ENCODE peak calls at places on chromosomes 2 and 18, in nine cellular contexts. O is A172; L is kidney; W is activated B cell treated with CpG ODN at 0.5 μM for 24 hours; Z is stimulated activated CD4-positive, alpha-beta T cell treated with anti-CD3 and anti-CD28 coated beads, Interleukin-2, amount 100 ng/mL, for 48 hours; A is activated T-helper 1 cell treated with anti-CD3 and anti-CD28 coated beads, Interleukin-2, amount 50 U/mL, for 16 hours; E is HTR-8/SVneo; Q is T-helper 22 cell; R is posterior cingulate gyrus. M is an unnamed sample.

GRCh38 chr2:88751770-88752169 is 60.3 kb downstream of the RPIA start:
- DNase-seq in O (no peak), L (no peak), W (no peak), Z (no peak), A (no peak), E (no peak), Q (no peak), R (no peak), M (no peak)

GRCh38 chr2:51812138-51812866 is 780.4 kb upstream of the NRXN1 start:
- DNase-seq in O (peak), L (no peak), W (no peak), Z (no peak), A (no peak), E (peak), Q (no peak), R (no peak), M (no peak)

GRCh38 chr2:124186801-124187200 is 161.7 kb downstream of the CNTNAP5 start:
- DNase-seq in O (no peak), L (no peak), W (no peak), Z (no peak), A (no peak), E (no peak), Q (no peak), R (no peak), M (no peak)

GRCh38 chr2:150581717-150582472 is 94.4 kb upstream of the RND3 start:
- DNase-seq in O (no peak), L (no peak), W (no peak), Z (no peak), A (no peak), E (no peak), Q (no peak), R (no peak), M (no peak)

GRCh38 chr18:58670561-58671121 is 624 bp upstream of the MALT1 start:
- DNase-seq in O (no peak), L (no peak), W (no peak), Z (no peak), A (no peak), E (no peak), Q (no peak), R (peak), M (no peak)

GRCh38 chr2:16821696-16822095 is 156.1 kb upstream of the CYRIA start:
- DNase-seq in O (peak), L (no peak), W (no peak), Z (no peak), A (no peak), E (no peak), Q (no peak), R (no peak), M (no peak)

GRCh38 chr2:237665713-237666143 is 38.3 kb downstream of the LRRFIP1 start:
- DNase-seq in O (no peak), L (peak), W (no peak), Z (no peak), A (no peak), E (no peak), Q (no peak), R (no peak), M (no peak)

GRCh38 chr2:69989422-69990128 is 28.1 kb upstream of the ASPRV1 start:
- DNase-seq in O (no peak), L (peak), W (no peak), Z (no peak), A (no peak), E (no peak), Q (no peak), R (no peak), M (no peak)

GRCh38 chr2:172374318-172375240 is 52.8 kb upstream of the ITGA6 start:
- DNase-seq in O (no peak), L (no peak), W (no peak), Z (no peak), A (no peak), E (no peak), Q (no peak), R (no peak), M (no peak)

GRCh38 chr2:212683346-212683745 is 144.7 kb upstream of the ERBB4 start:
- DNase-seq in O (peak), L (no peak), W (no peak), Z (no peak), A (no peak), E (peak), Q (no peak), R (no peak), M (no peak)

GRCh38 chr2:3483227-3483985 is 35.9 kb downstream of the ADI1 start:
- DNase-seq in O (no peak), L (peak), W (no peak), Z (no peak), A (no peak), E (no peak), Q (no peak), R (no peak), M (no peak)

GRCh38 chr2:118642501-118642900 is 204.9 kb downstream of the EN1 start:
- DNase-seq in O (no peak), L (no peak), W (no peak), Z (no peak), A (no peak), E (no peak), Q (no peak), R (no peak), M (no peak)

GRCh38 chr18:55780591-55781071 is 192.6 kb upstream of the TCF4 start:
- DNase-seq in O (no peak), L (no peak), W (no peak), Z (no peak), A (no peak), E (no peak), Q (no peak), R (no peak), M (no peak)

GRCh38 chr2:231615058-231615671 is 22.5 kb downstream of the TEX44 start:
- DNase-seq in O (no peak), L (peak), W (no peak), Z (no peak), A (no peak), E (no peak), Q (no peak), R (no peak), M (no peak)

GRCh38 chr2:208266641-208267335 is 733 bp downstream of the PIKFYVE start:
- DNase-seq in O (no peak), L (no peak), W (no peak), Z (no peak), A (no peak), E (no peak), Q (no peak), R (no peak), M (no peak)

GRCh38 chr2:102065675-102066252 is 74.0 kb downstream of the IL1R2 start:
- DNase-seq in O (peak), L (peak), W (no peak), Z (no peak), A (no peak), E (no peak), Q (no peak), R (no peak), M (no peak)

GRCh38 chr2:126827371-126827770 is 71.3 kb upstream of the TEX51 start:
- DNase-seq in O (no peak), L (no peak), W (no peak), Z (no peak), A (no peak), E (no peak), Q (no peak), R (no peak), M (peak)

GRCh38 chr2:238238766-238239551 is 879 bp downstream of the HES6 start:
- DNase-seq in O (no peak), L (peak), W (peak), Z (peak), A (no peak), E (no peak), Q (peak), R (no peak), M (no peak)

GRCh38 chr2:186644791-186645190 is 49.1 kb upstream of the FAM171B start:
- DNase-seq in O (no peak), L (no peak), W (no peak), Z (no peak), A (no peak), E (no peak), Q (no peak), R (no peak), M (no peak)

GRCh38 chr2:114525955-114526354 is 83.5 kb downstream of the DPP10 start:
- DNase-seq in O (no peak), L (no peak), W (no peak), Z (no peak), A (no peak), E (no peak), Q (no peak), R (no peak), M (no peak)

GRCh38 chr2:501130-501529 is 176.1 kb downstream of the TMEM18 start:
- DNase-seq in O (no peak), L (no peak), W (no peak), Z (no peak), A (no peak), E (no peak), Q (no peak), R (no peak), M (no peak)

GRCh38 chr2:130819915-130820861 is 16.5 kb upstream of the ARHGEF4 start:
- DNase-seq in O (peak), L (peak), W (no peak), Z (no peak), A (no peak), E (no peak), Q (no peak), R (peak), M (no peak)

GRCh38 chr18:74652392-74652988 is 54.8 kb downstream of the ZNF407 start:
- DNase-seq in O (peak), L (no peak), W (no peak), Z (no peak), A (no peak), E (peak), Q (no peak), R (no peak), M (peak)

GRCh38 chr18:21063011-21063410 is 48.6 kb downstream of the ROCK1 start:
- DNase-seq in O (no peak), L (no peak), W (no peak), Z (no peak), A (no peak), E (no peak), Q (no peak), R (no peak), M (no peak)

GRCh38 chr2:30463535-30463934 is 16.5 kb downstream of the LCLAT1 start:
- DNase-seq in O (no peak), L (no peak), W (no peak), Z (no peak), A (no peak), E (no peak), Q (no peak), R (no peak), M (no peak)

GRCh38 chr18:1227025-1227424 is 322.4 kb downstream of the ADCYAP1 start:
- DNase-seq in O (peak), L (no peak), W (no peak), Z (no peak), A (no peak), E (no peak), Q (no peak), R (no peak), M (no peak)

GRCh38 chr18:39681061-39681460 is 2115.5 kb upstream of the CELF4 start:
- DNase-seq in O (no peak), L (no peak), W (no peak), Z (no peak), A (no peak), E (no peak), Q (no peak), R (no peak), M (no peak)

GRCh38 chr2:102798181-102798580 is 36.4 kb downstream of the TMEM182 start:
- DNase-seq in O (no peak), L (no peak), W (no peak), Z (no peak), A (no peak), E (no peak), Q (no peak), R (no peak), M (no peak)

M was measured in cerebellum.